ENCODE peak calls at places on chromosomes 7 and 10, in six cellular contexts. V, X, U, S, G and O are unnamed samples.

GRCh38 chr10:112955736-112956421 is 5.8 kb downstream of the TCF7L2 start:
- DNase-seq in V (no peak), X (no peak), U (no peak), S (no peak), G (no peak), O (no peak)

GRCh38 chr7:99102809-99103690 is 40.9 kb downstream of the SMURF1 start:
- DNase-seq in V (no peak), X (no peak), U (no peak), S (no peak), G (no peak), O (no peak)

GRCh38 chr10:10897400-10897799 is 120.3 kb upstream of the CELF2 start:
- DNase-seq in V (no peak), X (no peak), U (no peak), S (no peak), G (no peak), O (no peak)

GRCh38 chr7:144821069-144821468 is 14.8 kb downstream of the TPK1 start:
- DNase-seq in V (no peak), X (no peak), U (no peak), S (no peak), G (no peak), O (no peak)

GRCh38 chr10:79182763-79183467 is 114.1 kb downstream of the ZMIZ1 start:
- DNase-seq in V (no peak), X (no peak), U (no peak), S (no peak), G (no peak), O (no peak)

GRCh38 chr7:69677905-69678793 is 79.9 kb downstream of the AUTS2 start:
- DNase-seq in V (no peak), X (no peak), U (no peak), S (no peak), G (no peak), O (no peak)

GRCh38 chr7:23184709-23185354 is 3.0 kb downstream of the NUP42 start:
- DNase-seq in V (no peak), X (peak; percentile 36), U (no peak), S (no peak), G (no peak), O (no peak)

GRCh38 chr10:28249512-28249911 is 53.4 kb downstream of the MPP7 start:
- DNase-seq in V (no peak), X (no peak), U (no peak), S (no peak), G (no peak), O (no peak)

GRCh38 chr10:79446451-79447020 is 1.1 kb upstream of the ZCCHC24 start:
- DNase-seq in V (peak; percentile 27), X (peak; percentile 36), U (no peak), S (peak; percentile 32), G (no peak), O (no peak)

GRCh38 chr10:113665806-113666354 is 2.0 kb upstream of the NRAP start:
- DNase-seq in V (no peak), X (no peak), U (no peak), S (no peak), G (no peak), O (no peak)

GRCh38 chr7:99653754-99654153 is 26.0 kb downstream of the CYP3A5 start:
- DNase-seq in V (no peak), X (no peak), U (no peak), S (no peak), G (no peak), O (no peak)

GRCh38 chr7:42272793-42273665 is 36.0 kb upstream of the GLI3 start:
- DNase-seq in V (no peak), X (no peak), U (no peak), S (no peak), G (no peak), O (no peak)

GRCh38 chr7:652881-653280 is 73.6 kb upstream of the DNAAF5 start:
- DNase-seq in V (no peak), X (no peak), U (no peak), S (no peak), G (no peak), O (no peak)

GRCh38 chr7:22574756-22575517 is 74.9 kb upstream of the STEAP1B start:
- DNase-seq in V (no peak), X (no peak), U (no peak), S (no peak), G (no peak), O (no peak)

GRCh38 chr7:155002411-155003214 is at the start of gene PAXIP1:
- DNase-seq in V (peak; percentile 48), X (no peak), U (peak; percentile 52), S (no peak), G (no peak), O (peak; percentile 69)

GRCh38 chr10:79387466-79387973 is 40.3 kb downstream of the PPIF start:
- DNase-seq in V (no peak), X (peak; percentile 6), U (no peak), S (no peak), G (no peak), O (peak; percentile 13)

GRCh38 chr10:92480422-92480821 is 93.5 kb downstream of the IDE start:
- DNase-seq in V (no peak), X (no peak), U (no peak), S (no peak), G (no peak), O (no peak)

GRCh38 chr7:100003711-100004661 is 11.4 kb upstream of the ZKSCAN1 start:
- DNase-seq in V (no peak), X (peak; percentile 89), U (no peak), S (no peak), G (peak; percentile 80), O (no peak)

GRCh38 chr7:24290004-24290641 is 6.1 kb downstream of the NPY start:
- DNase-seq in V (no peak), X (no peak), U (peak; percentile 30), S (no peak), G (no peak), O (peak; percentile 33)

GRCh38 chr7:138697535-138698182 is 3.5 kb downstream of the SVOPL start:
- DNase-seq in V (no peak), X (no peak), U (no peak), S (no peak), G (no peak), O (no peak)

GRCh38 chr10:48885376-48885775 is 54.3 kb downstream of the LRRC18 start:
- DNase-seq in V (no peak), X (no peak), U (no peak), S (no peak), G (no peak), O (no peak)

GRCh38 chr7:158302274-158303070 is 285.2 kb downstream of the PTPRN2 start:
- DNase-seq in V (no peak), X (no peak), U (no peak), S (no peak), G (no peak), O (no peak)

GRCh38 chr7:34313289-34313688 is 344.7 kb upstream of the NPSR1 start:
- DNase-seq in V (no peak), X (no peak), U (no peak), S (no peak), G (no peak), O (no peak)

GRCh38 chr7:33334349-33334748 is 205.0 kb downstream of the BBS9 start:
- DNase-seq in V (no peak), X (no peak), U (no peak), S (no peak), G (no peak), O (no peak)

GRCh38 chr10:66837990-66838389 is 87.8 kb upstream of the LRRTM3 start:
- DNase-seq in V (no peak), X (no peak), U (no peak), S (no peak), G (no peak), O (no peak)

GRCh38 chr7:78702770-78703169 is 750.7 kb downstream of the MAGI2 start:
- DNase-seq in V (no peak), X (no peak), U (no peak), S (no peak), G (peak; percentile 55), O (no peak)

GRCh38 chr10:107163086-107163880 is 1.2 kb downstream of the SORCS1 start:
- DNase-seq in V (no peak), X (no peak), U (no peak), S (no peak), G (no peak), O (no peak)

GRCh38 chr10:71812913-71813590 is 38.0 kb downstream of the PSAP start:
- DNase-seq in V (no peak), X (no peak), U (no peak), S (no peak), G (no peak), O (no peak)

GRCh38 chr7:29765392-29765979 is 40.8 kb upstream of the WIPF3 start:
- DNase-seq in V (no peak), X (no peak), U (no peak), S (no peak), G (no peak), O (no peak)

GRCh38 chr7:5702876-5703571 is 78.4 kb downstream of the RNF216 start:
- DNase-seq in V (no peak), X (no peak), U (no peak), S (no peak), G (no peak), O (no peak)

GRCh38 chr7:84975586-84976185 is 211.2 kb downstream of the SEMA3D start:
- DNase-seq in V (no peak), X (no peak), U (no peak), S (no peak), G (no peak), O (no peak)

GRCh38 chr10:32055478-32056135 is 618 bp downstream of the KIF5B start:
- DNase-seq in V (peak; percentile 42), X (peak; percentile 58), U (peak; percentile 44), S (peak; percentile 77), G (no peak), O (peak; percentile 35)

GRCh38 chr10:24344695-24345473 is 135.9 kb downstream of the KIAA1217 start:
- DNase-seq in V (no peak), X (no peak), U (no peak), S (no peak), G (no peak), O (no peak)

GRCh38 chr7:27031289-27032172 is 64.3 kb downstream of the HOXA1 start:
- DNase-seq in V (no peak), X (no peak), U (no peak), S (no peak), G (no peak), O (no peak)

GRCh38 chr7:103148131-103148993 is 537 bp downstream of the NAPEPLD start:
- DNase-seq in V (no peak), X (no peak), U (no peak), S (no peak), G (no peak), O (no peak)

GRCh38 chr10:131845505-131846223 is 55.1 kb upstream of the PPP2R2D start:
- DNase-seq in V (no peak), X (no peak), U (no peak), S (no peak), G (no peak), O (no peak)

GRCh38 chr7:131015131-131015954 is 281.3 kb upstream of the KLF14 start:
- DNase-seq in V (no peak), X (no peak), U (no peak), S (no peak), G (no peak), O (no peak)